ENCODE peak calls at places on chromosomes 16 and 17, in seven cellular contexts. L is aorta; Z is CD4-positive, alpha-beta T cell; J is dorsolateral prefrontal cortex; B is stomach; N is ovary; E is prostate gland. K is an unnamed sample.

GRCh38 chr16:71542377-71542776 is 16.2 kb downstream of the CHST4 start:
- DNase-seq in N (no peak), Z (peak; percentile 29), L (peak; percentile 61), E (no peak), J (no peak), B (peak; percentile 48), K (peak; percentile 18)

GRCh38 chr16:88646345-88647034 is 4.4 kb downstream of the CYBA start:
- DNase-seq in J (no peak), L (peak; percentile 40), E (no peak), B (no peak), N (no peak), Z (no peak), K (no peak)

GRCh38 chr16:53789159-53789558 is 85.2 kb downstream of the FTO start:
- DNase-seq in N (no peak), E (no peak), B (no peak), Z (no peak), J (no peak), L (no peak), K (no peak)

GRCh38 chr16:88705076-88705684 is 1.0 kb downstream of the RNF166 start:
- DNase-seq in E (no peak), N (no peak), Z (peak; percentile 68), J (no peak), B (no peak), L (peak; percentile 81), K (no peak)

GRCh38 chr17:79852748-79853147 is 13.5 kb upstream of the CBX4 start:
- DNase-seq in Z (no peak), E (no peak), L (no peak), N (no peak), B (no peak), J (no peak), K (no peak)

GRCh38 chr17:64940055-64940454 is 20.8 kb upstream of the LRRC37A3 start:
- DNase-seq in B (no peak), L (no peak), Z (no peak), J (no peak), E (no peak), N (no peak), K (no peak)

GRCh38 chr17:79944251-79944812 is 91.3 kb downstream of the TBC1D16 start:
- DNase-seq in B (no peak), J (no peak), E (no peak), N (no peak), Z (no peak), L (peak; percentile 42), K (peak; percentile 12)

GRCh38 chr16:87240211-87241134 is 76.7 kb downstream of the C16orf95 start:
- DNase-seq in L (no peak), N (no peak), B (no peak), E (no peak), J (no peak), Z (no peak), K (no peak)

GRCh38 chr17:80292557-80292956 is 31.9 kb downstream of the RNF213 start:
- DNase-seq in E (no peak), J (no peak), L (no peak), N (no peak), Z (no peak), B (no peak), K (no peak)

GRCh38 chr17:50511058-50511457 is 2.8 kb downstream of the MYCBPAP start:
- DNase-seq in N (peak; percentile 65), L (no peak), J (no peak), E (no peak), B (no peak), Z (peak; percentile 19), K (no peak)

GRCh38 chr17:3888343-3889171 is 4.3 kb downstream of the CAMKK1 start:
- DNase-seq in B (peak; percentile 81), L (peak; percentile 81), N (peak; percentile 95), Z (no peak), E (peak; percentile 87), J (peak; percentile 80), K (peak; percentile 78)

GRCh38 chr16:8591451-8591850 is 1.1 kb upstream of the TMEM114 start:
- DNase-seq in L (no peak), N (no peak), Z (no peak), J (no peak), B (no peak), E (no peak), K (no peak)

GRCh38 chr17:1362065-1362848 is 37.8 kb downstream of the YWHAE start:
- DNase-seq in B (no peak), N (no peak), L (no peak), J (no peak), E (no peak), Z (peak; percentile 23), K (no peak)

GRCh38 chr17:49191917-49192741 is 18.2 kb downstream of the GNGT2 start:
- DNase-seq in Z (peak; percentile 84), J (peak; percentile 94), B (peak; percentile 94), E (peak; percentile 93), L (peak; percentile 92), N (peak; percentile 91), K (peak; percentile 89)

GRCh38 chr16:88920618-88921602 is 54.5 kb upstream of the PABPN1L start:
- DNase-seq in Z (no peak), N (peak; percentile 42), J (no peak), L (peak; percentile 83), B (peak; percentile 58), E (peak; percentile 65), K (peak; percentile 85)

GRCh38 chr16:1273816-1274215 is 17.9 kb downstream of the TPSD1 start:
- DNase-seq in L (no peak), E (no peak), Z (no peak), N (no peak), B (no peak), J (no peak), K (no peak)

GRCh38 chr16:51636913-51637743 is 486.1 kb upstream of the SALL1 start:
- DNase-seq in J (no peak), E (no peak), L (no peak), N (no peak), B (no peak), Z (no peak), K (no peak)

GRCh38 chr17:82440377-82440981 is 10.1 kb downstream of the CYBC1 start:
- DNase-seq in Z (no peak), N (no peak), B (peak; percentile 34), E (no peak), J (no peak), L (peak; percentile 73), K (no peak)

GRCh38 chr16:89349947-89350633 is 132.6 kb downstream of the ZNF778 start:
- DNase-seq in N (no peak), J (no peak), E (no peak), B (no peak), L (no peak), Z (no peak), K (no peak)

GRCh38 chr17:41048441-41048840 is 1.3 kb upstream of the KRTAP2-1 start:
- DNase-seq in J (no peak), E (no peak), Z (no peak), L (no peak), B (no peak), N (no peak), K (no peak)

GRCh38 chr16:70388281-70388680 is 41.6 kb downstream of the DDX19A start:
- DNase-seq in Z (no peak), B (no peak), N (no peak), L (no peak), J (peak; percentile 53), E (no peak), K (no peak)

GRCh38 chr16:30941600-30942420 is 7.1 kb upstream of the ORAI3 start:
- DNase-seq in B (peak; percentile 84), Z (peak; percentile 50), J (peak; percentile 64), E (peak; percentile 61), N (peak; percentile 67), L (peak; percentile 88), K (peak; percentile 77)

GRCh38 chr17:79937981-79938695 is 97.5 kb downstream of the TBC1D16 start:
- DNase-seq in E (no peak), N (no peak), Z (no peak), J (no peak), L (no peak), B (no peak), K (no peak)

DNA sequence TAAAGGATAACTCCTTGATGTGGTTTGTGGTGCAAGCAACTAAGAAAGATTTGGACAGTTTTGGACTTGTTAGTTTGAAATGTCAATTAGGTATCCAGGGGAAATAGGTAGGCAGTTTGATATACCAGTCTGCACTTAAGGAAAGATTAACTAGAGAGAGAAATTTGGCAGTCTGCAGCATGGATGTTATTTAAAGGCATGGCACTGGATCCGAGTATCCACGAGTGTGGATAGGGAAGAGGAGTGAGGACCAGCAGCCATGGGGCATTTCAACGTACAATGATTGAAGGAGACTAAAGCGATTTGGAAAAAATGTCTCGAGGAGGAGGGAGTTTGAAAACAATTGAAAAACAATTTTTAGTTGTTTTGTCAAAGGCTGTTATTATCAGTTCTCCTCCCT is 117.4 kb downstream of the NLK start:
- DNase-seq in J (no peak), N (no peak), B (no peak), E (no peak), L (no peak), Z (no peak), K (no peak)
- H3K27me3 ChIP-seq in J (no peaks in the 10 kb centered on the region), N (no peaks in the 10 kb centered on the region), B (no peaks in the 10 kb centered on the region), E (no peaks in the 10 kb centered on the region), L (no peaks in the 10 kb centered on the region), Z (no peaks in the 10 kb centered on the region), K (no peaks in the 10 kb centered on the region)

GRCh38 chr17:67617304-67617899 is 100.3 kb upstream of the NOL11 start:
- DNase-seq in Z (no peak), N (no peak), B (no peak), E (no peak), J (no peak), L (no peak), K (no peak)
- H3K27ac ChIP-seq in Z (no peak overlapping the region), N (no peak overlapping the region), B (no peak overlapping the region), E (no peak overlapping the region), J (peak overlapping the region; percentile 47), L (no peak overlapping the region), K (no peak overlapping the region)

DNA sequence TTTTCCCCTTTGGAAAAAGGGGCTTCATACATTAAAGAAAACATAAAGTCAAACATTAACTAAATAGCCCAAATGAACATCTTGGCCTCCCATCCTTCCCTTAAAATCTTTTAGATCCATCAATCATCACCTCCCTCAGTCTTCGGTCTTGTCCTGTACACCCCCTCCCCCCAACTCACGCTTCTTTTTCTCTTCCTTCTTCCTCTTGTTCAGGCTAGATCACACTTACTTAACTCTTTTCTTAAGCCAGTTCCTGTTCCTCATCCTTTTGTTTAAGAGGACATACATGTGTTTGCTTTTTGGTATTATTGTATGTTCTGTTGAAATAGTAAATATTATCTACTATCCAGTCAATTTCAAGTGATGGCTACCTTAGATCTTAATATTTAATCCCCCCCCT is 5.5 kb downstream of the MFSD6L start:
- DNase-seq in J (no peak), L (no peak), E (no peak), N (no peak), B (no peak), Z (no peak), K (no peak)
- H3K27me3 ChIP-seq in J (peaks cover 3% of the 10 kb centered on the region), L (no peaks in the 10 kb centered on the region), E (no peaks in the 10 kb centered on the region), N (no peaks in the 10 kb centered on the region), B (no peaks in the 10 kb centered on the region), Z (no peaks in the 10 kb centered on the region), K (peaks cover 2% of the 10 kb centered on the region)

GRCh38 chr17:43784628-43785101 is 4.4 kb downstream of the CFAP97D1 start:
- DNase-seq in Z (no peak), N (no peak), B (no peak), E (no peak), J (no peak), L (no peak), K (no peak)

GRCh38 chr17:43787728-43788127 is 7.5 kb downstream of the CFAP97D1 start:
- DNase-seq in Z (no peak), J (no peak), L (no peak), E (no peak), B (no peak), N (no peak), K (no peak)

GRCh38 chr17:43782903-43783462 is 2.7 kb downstream of the CFAP97D1 start:
- DNase-seq in B (no peak), Z (no peak), E (no peak), N (no peak), L (no peak), J (no peak), K (no peak)

GRCh38 chr17:43780135-43780534 is at the start of gene CFAP97D1:
- DNase-seq in B (no peak), E (no peak), Z (no peak), J (no peak), N (no peak), L (no peak), K (no peak)

GRCh38 chr17:43784068-43784467 is 3.8 kb downstream of the CFAP97D1 start:
- DNase-seq in E (no peak), L (no peak), N (no peak), J (no peak), B (no peak), Z (no peak), K (no peak)
- H3K27ac ChIP-seq in E (no peak overlapping the region), L (no peak overlapping the region), N (no peak overlapping the region), J (peak overlapping the region; percentile 71), B (no peak overlapping the region), Z (no peak overlapping the region), K (no peak overlapping the region)